ENCODE peak calls at places on chromosomes 4 and X, in nine cellular contexts. V, U, N, T, L, C, Z, J and Q are unnamed samples. For H3K4me1 and H3K27me3, the result is how much of the 10 kb centered on the place peaks cover.

GRCh38 chr4:165740911-165741310 is 132.1 kb upstream of the TLL1 start:
- DNase-seq in V (no peak), U (no peak), N (no peak), T (peak), L (no peak), C (no peak), Z (no peak), J (no peak), Q (no peak)

GRCh38 chr4:158906073-158906472 is 137.2 kb downstream of the FNIP2 start:
- DNase-seq in V (no peak), U (no peak), N (no peak), T (peak), L (no peak), C (no peak), Z (no peak), J (no peak), Q (no peak)

GRCh38 chr4:153603258-153603657 is 80.8 kb upstream of the TLR2 start:
- DNase-seq in V (no peak), U (no peak), N (no peak), T (no peak), L (no peak), C (no peak), Z (no peak), J (no peak), Q (no peak)

GRCh38 chr4:138111462-138112000 is 130.6 kb downstream of the SLC7A11 start:
- DNase-seq in V (no peak), U (peak), N (no peak), T (peak), L (no peak), C (peak), Z (no peak), J (peak), Q (no peak)

GRCh38 chr4:147779449-147779848 is 47.6 kb downstream of the ARHGAP10 start:
- DNase-seq in V (no peak), U (no peak), N (no peak), T (no peak), L (no peak), C (no peak), Z (no peak), J (no peak), Q (no peak)

GRCh38 chr4:117560329-117560728 is 474.0 kb upstream of the NDST3 start:
- DNase-seq in V (no peak), U (no peak), N (no peak), T (peak), L (no peak), C (peak), Z (no peak), J (no peak), Q (no peak)

GRCh38 chr4:878796-879729 is 53.1 kb downstream of the GAK start:
- DNase-seq in V (no peak), U (no peak), N (no peak), T (no peak), L (no peak), C (no peak), Z (no peak), J (no peak), Q (no peak)

GRCh38 chr4:126701756-126702155 is 931.0 kb upstream of the INTU start:
- DNase-seq in V (no peak), U (no peak), N (no peak), T (no peak), L (no peak), C (no peak), Z (no peak), J (no peak), Q (peak)

GRCh38 chr4:142656178-142656577 is 189.9 kb downstream of the INPP4B start:
- DNase-seq in V (no peak), U (peak), N (no peak), T (no peak), L (no peak), C (no peak), Z (no peak), J (no peak), Q (no peak)

GRCh38 chr4:47017494-47017893 is 13.9 kb upstream of the GABRB1 start:
- DNase-seq in V (no peak), U (no peak), N (no peak), T (no peak), L (no peak), C (no peak), Z (no peak), J (no peak), Q (no peak)

GRCh38 chr4:88533088-88533790 is 9.7 kb upstream of the PYURF start:
- DNase-seq in V (no peak), U (no peak), N (no peak), T (peak), L (no peak), C (peak), Z (no peak), J (no peak), Q (no peak)

GRCh38 chr4:26337612-26338011 is 16.8 kb downstream of the RBPJ start:
- DNase-seq in V (no peak), U (no peak), N (no peak), T (no peak), L (no peak), C (no peak), Z (no peak), J (no peak), Q (no peak)

GRCh38 chr4:161948026-161948770 is 215.6 kb downstream of the FSTL5 start:
- DNase-seq in V (no peak), U (no peak), N (no peak), T (no peak), L (no peak), C (no peak), Z (no peak), J (no peak), Q (no peak)

GRCh38 chr4:52946811-52947210 is 84.7 kb downstream of the RASL11B start:
- DNase-seq in V (no peak), U (peak), N (no peak), T (no peak), L (no peak), C (no peak), Z (no peak), J (no peak), Q (peak)

GRCh38 chr4:113657834-113658233 is 103.7 kb downstream of the CAMK2D start:
- DNase-seq in V (no peak), U (no peak), N (no peak), T (peak), L (no peak), C (no peak), Z (no peak), J (no peak), Q (no peak)

GRCh38 chr4:41124916-41125548 is 89.3 kb downstream of the APBB2 start:
- DNase-seq in V (peak), U (no peak), N (no peak), T (no peak), L (no peak), C (no peak), Z (no peak), J (peak), Q (no peak)

GRCh38 chr4:6940744-6941137 is 31.1 kb downstream of the TBC1D14 start:
- DNase-seq in V (no peak), U (no peak), N (no peak), T (no peak), L (peak), C (no peak), Z (no peak), J (no peak), Q (no peak)

GRCh38 chr4:6943870-6944195 is 34.2 kb downstream of the TBC1D14 start:
- DNase-seq in V (no peak), U (no peak), N (no peak), T (no peak), L (peak), C (no peak), Z (no peak), J (no peak), Q (no peak)

GRCh38 chr4:6943012-6943869 is 33.6 kb downstream of the TBC1D14 start:
- DNase-seq in V (no peak), U (peak), N (no peak), T (no peak), L (peak), C (peak), Z (no peak), J (no peak), Q (no peak)

GRCh38 chr4:6941796-6942195 is 32.2 kb downstream of the TBC1D14 start:
- DNase-seq in V (no peak), U (no peak), N (no peak), T (no peak), L (peak), C (no peak), Z (no peak), J (no peak), Q (no peak)

DNA sequence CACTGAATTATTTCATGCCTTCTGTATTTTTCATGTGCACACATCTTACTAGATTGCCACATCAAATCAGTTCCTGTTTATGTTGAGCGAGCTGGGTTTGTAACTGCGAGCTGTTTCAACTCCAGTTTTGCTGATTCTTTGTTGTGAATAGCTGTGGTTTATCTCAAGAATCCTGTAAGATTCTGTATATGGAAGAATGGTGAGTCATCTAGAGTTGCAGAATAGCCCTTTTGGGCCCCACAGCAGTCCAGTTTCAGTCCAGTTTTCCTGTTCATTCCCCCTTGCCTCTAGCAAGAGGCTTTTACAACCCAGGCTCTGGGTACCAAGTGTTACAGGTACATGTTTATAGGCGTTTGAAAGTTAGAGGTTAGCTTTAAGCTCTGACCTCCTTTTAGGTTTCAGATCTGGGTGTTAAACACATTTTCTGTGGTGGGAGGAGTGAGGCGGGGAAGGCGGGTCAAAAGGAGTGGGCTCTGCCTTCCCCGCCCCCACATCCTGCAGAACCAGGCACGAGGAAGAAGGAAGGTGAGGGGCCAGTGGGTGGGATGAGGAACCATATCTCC is 32.7 kb downstream of the TBC1D14 start:
- DNase-seq in V (peak), U (no peak), N (no peak), T (peak), L (peak), C (peak), Z (no peak), J (no peak), Q (no peak)
- H3K4me1 ChIP-seq in V (under half), U (half or more), N (under half), T (under half), L (half or more), C (under half), Z (under half), J (under half), Q (half or more)

GRCh38 chrX:88613338-88613737 is 133.7 kb upstream of the CPXCR1 start:
- DNase-seq in V (no peak), U (peak), N (no peak), T (peak), L (no peak), C (no peak), Z (no peak), J (peak), Q (no peak)
- H3K27ac ChIP-seq in V (no peak), U (no peak), N (no peak), T (no peak), L (no peak), C (no peak), Z (peak), J (peak), Q (no peak)

GRCh38 chrX:123222920-123223319 is 38.8 kb downstream of the GRIA3 start:
- DNase-seq in V (no peak), U (peak), N (no peak), T (no peak), L (no peak), C (no peak), Z (no peak), J (no peak), Q (no peak)
- H3K27me3 ChIP-seq in V (under half), U (under half), N (under half), T (under half), L (under half), C (under half), Z (under half), J (under half), Q (under half)

GRCh38 chr4:151565583-151565982 is 156.6 kb downstream of the FHIP1A start:
- DNase-seq in V (no peak), U (no peak), N (no peak), T (no peak), L (no peak), C (no peak), Z (no peak), J (no peak), Q (no peak)

GRCh38 chr4:151566053-151566452 is 157.1 kb downstream of the FHIP1A start:
- DNase-seq in V (no peak), U (no peak), N (no peak), T (no peak), L (no peak), C (no peak), Z (no peak), J (no peak), Q (no peak)

GRCh38 chr4:151569650-151570049 is 160.7 kb downstream of the FHIP1A start:
- DNase-seq in V (peak), U (no peak), N (no peak), T (peak), L (no peak), C (no peak), Z (no peak), J (no peak), Q (no peak)

GRCh38 chr4:151568966-151569365 is 160.0 kb downstream of the FHIP1A start:
- DNase-seq in V (no peak), U (no peak), N (no peak), T (no peak), L (no peak), C (no peak), Z (no peak), J (no peak), Q (no peak)

GRCh38 chr4:151567056-151567455 is 158.1 kb downstream of the FHIP1A start:
- DNase-seq in V (no peak), U (no peak), N (no peak), T (no peak), L (no peak), C (no peak), Z (no peak), J (no peak), Q (no peak)
- H3K4me1 ChIP-seq in V (under half), U (under half), N (under half), T (under half), L (under half), C (under half), Z (under half), J (under half), Q (under half)

GRCh38 chr4:3302786-3303444 is 10.1 kb downstream of the RGS12 start:
- DNase-seq in V (no peak), U (no peak), N (peak), T (no peak), L (peak), C (no peak), Z (peak), J (no peak), Q (no peak)
- H3K27ac ChIP-seq in V (peak), U (no peak), N (no peak), T (no peak), L (peak), C (peak), Z (no peak), J (no peak), Q (no peak)

GRCh38 chr4:95381843-95382580 is 166.8 kb downstream of the UNC5C start:
- DNase-seq in V (no peak), U (no peak), N (no peak), T (no peak), L (no peak), C (no peak), Z (no peak), J (no peak), Q (no peak)
- H3K27me3 ChIP-seq in V (under half), U (under half), N (under half), T (under half), L (under half), C (under half), Z (under half), J (under half), Q (under half)

GRCh38 chrX:153903991-153904957 is at the start of gene AVPR2:
- DNase-seq in V (no peak), U (no peak), N (no peak), T (no peak), L (no peak), C (no peak), Z (no peak), J (no peak), Q (peak)
- H3K4me1 ChIP-seq in V (under half), U (under half), N (under half), T (under half), L (under half), C (under half), Z (under half), J (under half), Q (under half)